ENCODE peak calls at places on chromosomes 16 and 17, in five cellular contexts. Z, W, T, V and J are unnamed samples.
A peak's percentile ranks its signal among the peaks of the same experiment; 100 is the strongest.

GRCh38 chr17:79803997-79804855 is 7.3 kb upstream of the CBX8 start:
- DNase-seq in Z (no peak), W (peak; percentile 82), T (peak; percentile 43), V (no peak), J (no peak)

GRCh38 chr17:61396586-61397085 is 3.0 kb upstream of the TBX2 start:
- DNase-seq in Z (no peak), W (no peak), T (no peak), V (no peak), J (no peak)

GRCh38 chr16:53921042-53921441 is 217.1 kb downstream of the FTO start:
- DNase-seq in Z (no peak), W (no peak), T (no peak), V (no peak), J (no peak)

GRCh38 chr16:28495098-28495793 is 803 bp downstream of the APOBR start:
- DNase-seq in Z (no peak), W (no peak), T (no peak), V (no peak), J (no peak)

GRCh38 chr17:40225151-40225550 is 6.0 kb downstream of the WIPF2 start:
- DNase-seq in Z (no peak), W (no peak), T (no peak), V (no peak), J (no peak)

GRCh38 chr17:49041527-49041926 is 44.3 kb downstream of the IGF2BP1 start:
- DNase-seq in Z (no peak), W (no peak), T (no peak), V (no peak), J (no peak)

GRCh38 chr17:17130077-17130844 is 75.9 kb downstream of the PLD6 start:
- DNase-seq in Z (no peak), W (no peak), T (no peak), V (no peak), J (no peak)

GRCh38 chr17:17416400-17417360 is 60.1 kb upstream of the MED9 start:
- DNase-seq in Z (no peak), W (no peak), T (peak; percentile 59), V (no peak), J (peak; percentile 4)

GRCh38 chr17:75086496-75087181 is 1.1 kb upstream of the SLC16A5 start:
- DNase-seq in Z (no peak), W (no peak), T (no peak), V (no peak), J (no peak)

GRCh38 chr17:45060824-45061605 is at the start of gene NMT1:
- DNase-seq in Z (peak; percentile 97), W (peak; percentile 98), T (peak; percentile 100), V (peak; percentile 100), J (peak; percentile 99)

GRCh38 chr17:57909548-57909947 is 45.7 kb downstream of the CUEDC1 start:
- DNase-seq in Z (no peak), W (no peak), T (no peak), V (no peak), J (no peak)

GRCh38 chr16:62149646-62150045 is 113.4 kb upstream of the CDH8 start:
- DNase-seq in Z (no peak), W (no peak), T (no peak), V (no peak), J (no peak)

GRCh38 chr16:60945225-60945624 is 1091.0 kb downstream of the CDH8 start:
- DNase-seq in Z (no peak), W (peak; percentile 5), T (no peak), V (peak; percentile 38), J (no peak)

GRCh38 chr17:42055496-42055895 is 5.1 kb upstream of the C17orf113 start:
- DNase-seq in Z (no peak), W (no peak), T (no peak), V (no peak), J (no peak)

GRCh38 chr17:45052052-45052772 is 780 bp upstream of the DCAKD start:
- DNase-seq in Z (peak; percentile 54), W (peak; percentile 29), T (peak; percentile 23), V (peak; percentile 28), J (peak; percentile 44)

GRCh38 chr17:19736071-19736470 is 12.0 kb downstream of the ALDH3A1 start:
- DNase-seq in Z (no peak), W (no peak), T (no peak), V (no peak), J (no peak)

GRCh38 chr16:74623214-74623842 is 16.4 kb upstream of the GLG1 start:
- DNase-seq in Z (no peak), W (peak; percentile 45), T (peak; percentile 60), V (peak; percentile 75), J (no peak)